ENCODE peak calls at places on chromosomes 13 and 19, in four cellular contexts. U is HCT116, A is K562, B is GM12878. F is an unnamed sample.

GRCh38 chr13:47499358-47500150 is 501.5 kb downstream of the SUCLA2 start:
- DNase-seq in U (no peak), A (no peak), B (no peak), F (no peak)

GRCh38 chr19:4691383-4691782 is 21.2 kb upstream of the MYDGF start:
- DNase-seq in U (no peak), A (no peak), B (no peak), F (no peak)

GRCh38 chr19:33396701-33397535 is 23.4 kb downstream of the CEBPG start:
- DNase-seq in U (no peak), A (no peak), B (no peak), F (peak)

GRCh38 chr19:31641591-31641990 is 292.4 kb upstream of the TSHZ3 start:
- DNase-seq in U (no peak), A (no peak), B (no peak), F (no peak)

GRCh38 chr19:41904118-41904870 is 21.3 kb downstream of the ARHGEF1 start:
- DNase-seq in U (no peak), A (no peak), B (no peak), F (no peak)

GRCh38 chr13:49731766-49732165 is 40.5 kb upstream of the EBPL start:
- DNase-seq in U (no peak), A (no peak), B (no peak), F (no peak)

GRCh38 chr19:16325161-16325527 is 518 bp downstream of the KLF2 start:
- DNase-seq in U (no peak), A (peak), B (no peak), F (peak)

GRCh38 chr13:33081666-33082065 is 65.4 kb downstream of the KL start:
- DNase-seq in U (no peak), A (no peak), B (no peak), F (no peak)

GRCh38 chr19:38362076-38362945 is 12.1 kb upstream of the PSMD8 start:
- DNase-seq in U (peak), A (peak), B (no peak), F (peak)

GRCh38 chr13:48144413-48145035 is 49.6 kb upstream of the MED4 start:
- DNase-seq in U (no peak), A (peak), B (no peak), F (no peak)

GRCh38 chr13:20901668-20902437 is 693 bp downstream of the XPO4 start:
- DNase-seq in U (peak), A (peak), B (no peak), F (peak)

GRCh38 chr13:101025519-101025918 is 350.9 kb upstream of the TMTC4 start:
- DNase-seq in U (no peak), A (no peak), B (no peak), F (no peak)

GRCh38 chr19:30664358-30665058 is 292.3 kb downstream of the ZNF536 start:
- DNase-seq in U (no peak), A (peak), B (no peak), F (peak)

GRCh38 chr13:31997641-31998040 is 33.9 kb upstream of the FRY start:
- DNase-seq in U (no peak), A (no peak), B (no peak), F (no peak)

GRCh38 chr13:66329988-66330429 is 900.1 kb downstream of the PCDH9 start:
- DNase-seq in U (no peak), A (no peak), B (no peak), F (no peak)

GRCh38 chr19:17647071-17648020 is 40.8 kb downstream of the UNC13A start:
- DNase-seq in U (no peak), A (peak), B (no peak), F (peak)

GRCh38 chr19:19259741-19260140 is 13.4 kb downstream of the TM6SF2 start:
- DNase-seq in U (peak), A (peak), B (no peak), F (peak)

GRCh38 chr19:34224996-34225658 is 29.2 kb upstream of the GARRE1 start:
- DNase-seq in U (no peak), A (no peak), B (no peak), F (no peak)

GRCh38 chr19:3668331-3669133 is 31.7 kb downstream of the PIP5K1C start:
- DNase-seq in U (no peak), A (peak), B (no peak), F (no peak)

GRCh38 chr13:34044660-34045080 is 226.7 kb downstream of the RFC3 start:
- DNase-seq in U (peak), A (no peak), B (no peak), F (no peak)

GRCh38 chr13:24274452-24274971 is 34.9 kb upstream of the C1QTNF9 start:
- DNase-seq in U (no peak), A (no peak), B (peak), F (no peak)

GRCh38 chr19:29105629-29106352 is 107.2 kb downstream of the UQCRFS1 start:
- DNase-seq in U (no peak), A (no peak), B (no peak), F (no peak)

GRCh38 chr13:29943301-29944085 is 93.1 kb upstream of the UBL3 start:
- DNase-seq in U (no peak), A (no peak), B (no peak), F (no peak)

GRCh38 chr19:32800757-32801156 is 68.8 kb downstream of the SLC7A9 start:
- DNase-seq in U (no peak), A (no peak), B (no peak), F (no peak)

GRCh38 chr13:95509521-95510315 is 42.8 kb upstream of the CLDN10 start:
- DNase-seq in U (no peak), A (no peak), B (no peak), F (no peak)

GRCh38 chr19:45999653-46000121 is 4.4 kb downstream of the CCDC61 start:
- DNase-seq in U (no peak), A (peak), B (no peak), F (peak)

GRCh38 chr19:7773841-7774240 is 10.8 kb downstream of the CLEC4M start:
- DNase-seq in U (no peak), A (no peak), B (no peak), F (no peak)

GRCh38 chr13:109655206-109655600 is 131.2 kb downstream of the IRS2 start:
- DNase-seq in U (no peak), A (no peak), B (no peak), F (peak)

GRCh38 chr19:57465680-57466381 is 8.9 kb upstream of the VN1R1 start:
- DNase-seq in U (peak), A (peak), B (peak), F (peak)

GRCh38 chr13:38309397-38309796 is 40.3 kb upstream of the UFM1 start:
- DNase-seq in U (no peak), A (no peak), B (no peak), F (no peak)
- H2AFZ ChIP-seq in U (no peak), A (no peak), B (no peak), F (no peak)

GRCh38 chr13:63436288-63436687 is 2020.6 kb upstream of the PCDH20 start:
- DNase-seq in U (no peak), A (no peak), B (no peak), F (no peak)

GRCh38 chr13:63438951-63439350 is 2023.3 kb upstream of the PCDH20 start:
- DNase-seq in U (no peak), A (no peak), B (no peak), F (no peak)

GRCh38 chr13:63433546-63434150 is 2018.0 kb upstream of the PCDH20 start:
- DNase-seq in U (no peak), A (no peak), B (no peak), F (no peak)

GRCh38 chr13:63435668-63436275 is 2020.1 kb upstream of the PCDH20 start:
- DNase-seq in U (peak), A (no peak), B (no peak), F (no peak)
- TF ChIP-seq JUND in U (peak), A (no peak), B (no peak), F (peak)

DNA sequence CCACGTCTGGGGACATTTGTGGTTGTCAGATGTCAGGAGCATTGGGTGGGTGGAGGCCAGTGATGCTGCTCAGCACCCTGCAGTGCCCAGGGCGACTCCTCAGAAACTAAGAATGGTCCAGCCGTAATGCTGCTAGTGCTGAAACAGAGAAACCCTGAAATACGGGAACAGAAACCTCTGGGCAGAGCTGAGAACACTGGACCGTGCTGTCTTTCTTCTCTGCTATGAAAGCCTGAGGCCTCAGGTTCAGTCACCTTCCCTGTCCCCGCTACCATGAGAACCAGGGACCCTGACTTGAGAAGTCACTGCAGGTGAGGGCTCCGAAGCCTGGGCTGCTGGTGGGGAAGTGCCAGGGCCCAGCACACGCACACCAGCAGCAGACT is 13.4 kb downstream of the CAPS start:
- DNase-seq in U (no peak), A (no peak), B (peak), F (no peak)
- TF ChIP-seq REST in U (no peak), A (no peak), B (no peak), F (no peak)

GRCh38 chr19:10258080-10258710 is 6.2 kb downstream of the MRPL4 start:
- DNase-seq in U (no peak), A (no peak), B (no peak), F (no peak)
- H2AFZ ChIP-seq in U (no peak), A (no peak), B (no peak), F (no peak)

GRCh38 chr13:25733061-25733491 is 318.7 kb downstream of the SHISA2 start:
- DNase-seq in U (no peak), A (no peak), B (no peak), F (no peak)
- TF ChIP-seq JUND in U (no peak), A (no peak), B (no peak), F (no peak)

F was measured in SK-N-SH.